ENCODE peak calls at places on chromosomes 12 and 14, in six cellular contexts. One of them, this sample, is unnamed.

GRCh38 chr12:65624554-65625086 is 199.7 kb upstream of the HMGA2 start:
- DNase-seq in trophoblast cell: no peak
- DNase-seq in IMR-90: no peak
- DNase-seq in fibroblast of lung: no peak
- DNase-seq in HepG2: no peak
- DNase-seq in astrocyte: no peak
- DNase-seq in this sample: no peak

GRCh38 chr12:69879007-69879960 is 54.3 kb downstream of the MYRFL start:
- DNase-seq in trophoblast cell: peak
- DNase-seq in IMR-90: peak
- DNase-seq in fibroblast of lung: peak
- DNase-seq in HepG2: peak
- DNase-seq in astrocyte: peak
- DNase-seq in this sample: peak

GRCh38 chr14:91202234-91202974 is 42.1 kb downstream of the GPR68 start:
- DNase-seq in trophoblast cell: no peak
- DNase-seq in IMR-90: no peak
- DNase-seq in fibroblast of lung: no peak
- DNase-seq in HepG2: no peak
- DNase-seq in astrocyte: peak
- DNase-seq in this sample: peak

GRCh38 chr12:65518771-65519170 is 240.3 kb downstream of the MSRB3 start:
- DNase-seq in trophoblast cell: peak
- DNase-seq in IMR-90: no peak
- DNase-seq in fibroblast of lung: no peak
- DNase-seq in HepG2: no peak
- DNase-seq in astrocyte: no peak
- DNase-seq in this sample: peak

GRCh38 chr12:113368331-113368730 is 9.9 kb downstream of the PLBD2 start:
- DNase-seq in trophoblast cell: no peak
- DNase-seq in IMR-90: no peak
- DNase-seq in fibroblast of lung: no peak
- DNase-seq in HepG2: no peak
- DNase-seq in astrocyte: no peak
- DNase-seq in this sample: no peak

GRCh38 chr14:32469388-32470160 is 140.5 kb downstream of the AKAP6 start:
- DNase-seq in trophoblast cell: peak
- DNase-seq in IMR-90: peak
- DNase-seq in fibroblast of lung: peak
- DNase-seq in HepG2: peak
- DNase-seq in astrocyte: peak
- DNase-seq in this sample: peak

GRCh38 chr12:65540140-65540539 is 261.7 kb downstream of the MSRB3 start:
- DNase-seq in trophoblast cell: no peak
- DNase-seq in IMR-90: no peak
- DNase-seq in fibroblast of lung: no peak
- DNase-seq in HepG2: no peak
- DNase-seq in astrocyte: no peak
- DNase-seq in this sample: no peak

GRCh38 chr12:52813203-52813819 is 605 bp downstream of the KRT4 start:
- DNase-seq in trophoblast cell: no peak
- DNase-seq in IMR-90: no peak
- DNase-seq in fibroblast of lung: no peak
- DNase-seq in HepG2: no peak
- DNase-seq in astrocyte: no peak
- DNase-seq in this sample: no peak

GRCh38 chr14:93880025-93880820 is 46.9 kb upstream of the FAM181A start:
- DNase-seq in trophoblast cell: no peak
- DNase-seq in IMR-90: no peak
- DNase-seq in fibroblast of lung: no peak
- DNase-seq in HepG2: no peak
- DNase-seq in astrocyte: no peak
- DNase-seq in this sample: no peak

GRCh38 chr14:71692496-71692895 is 239.7 kb upstream of the RGS6 start:
- DNase-seq in trophoblast cell: no peak
- DNase-seq in IMR-90: peak
- DNase-seq in fibroblast of lung: no peak
- DNase-seq in HepG2: no peak
- DNase-seq in astrocyte: peak
- DNase-seq in this sample: no peak

GRCh38 chr12:118979763-118980406 is 1.5 kb upstream of the SRRM4 start:
- DNase-seq in trophoblast cell: peak
- DNase-seq in IMR-90: peak
- DNase-seq in fibroblast of lung: peak
- DNase-seq in HepG2: peak
- DNase-seq in astrocyte: peak
- DNase-seq in this sample: peak

GRCh38 chr14:20680843-20681347 is 3.5 kb upstream of the RNASE4 start:
- DNase-seq in trophoblast cell: no peak
- DNase-seq in IMR-90: no peak
- DNase-seq in fibroblast of lung: no peak
- DNase-seq in HepG2: no peak
- DNase-seq in astrocyte: no peak
- DNase-seq in this sample: no peak

GRCh38 chr14:46136456-46136855 is 515.1 kb downstream of the RPL10L start:
- DNase-seq in trophoblast cell: no peak
- DNase-seq in IMR-90: no peak
- DNase-seq in fibroblast of lung: no peak
- DNase-seq in HepG2: no peak
- DNase-seq in astrocyte: no peak
- DNase-seq in this sample: no peak

GRCh38 chr14:23094666-23095195 is at the start of gene ACIN1:
- DNase-seq in trophoblast cell: peak
- DNase-seq in IMR-90: peak
- DNase-seq in fibroblast of lung: peak
- DNase-seq in HepG2: peak
- DNase-seq in astrocyte: peak
- DNase-seq in this sample: peak

GRCh38 chr12:61011767-61012423 is 1248.3 kb upstream of the USP15 start:
- DNase-seq in trophoblast cell: no peak
- DNase-seq in IMR-90: no peak
- DNase-seq in fibroblast of lung: no peak
- DNase-seq in HepG2: no peak
- DNase-seq in astrocyte: no peak
- DNase-seq in this sample: no peak

GRCh38 chr12:53205747-53206146 is 1.3 kb downstream of the ITGB7 start:
- DNase-seq in trophoblast cell: peak
- DNase-seq in IMR-90: peak
- DNase-seq in fibroblast of lung: peak
- DNase-seq in HepG2: no peak
- DNase-seq in astrocyte: peak
- DNase-seq in this sample: no peak

GRCh38 chr12:99984271-99985128 is at the start of gene ANKS1B:
- DNase-seq in trophoblast cell: peak
- DNase-seq in IMR-90: peak
- DNase-seq in fibroblast of lung: peak
- DNase-seq in HepG2: no peak
- DNase-seq in astrocyte: peak
- DNase-seq in this sample: peak

GRCh38 chr12:57726151-57726883 is 12.2 kb downstream of the AGAP2 start:
- DNase-seq in trophoblast cell: peak
- DNase-seq in IMR-90: peak
- DNase-seq in fibroblast of lung: peak
- DNase-seq in HepG2: peak
- DNase-seq in astrocyte: peak
- DNase-seq in this sample: peak

GRCh38 chr12:57725851-57726150 is 12.7 kb downstream of the AGAP2 start:
- DNase-seq in trophoblast cell: no peak
- DNase-seq in IMR-90: no peak
- DNase-seq in fibroblast of lung: no peak
- DNase-seq in HepG2: no peak
- DNase-seq in astrocyte: no peak
- DNase-seq in this sample: no peak

GRCh38 chr12:57729321-57729844 is 9.2 kb downstream of the AGAP2 start:
- DNase-seq in trophoblast cell: no peak
- DNase-seq in IMR-90: no peak
- DNase-seq in fibroblast of lung: no peak
- DNase-seq in HepG2: no peak
- DNase-seq in astrocyte: no peak
- DNase-seq in this sample: no peak

GRCh38 chr12:57726884-57727757 is 11.4 kb downstream of the AGAP2 start:
- DNase-seq in trophoblast cell: peak
- DNase-seq in IMR-90: no peak
- DNase-seq in fibroblast of lung: peak
- DNase-seq in HepG2: no peak
- DNase-seq in astrocyte: peak
- DNase-seq in this sample: peak

GRCh38 chr12:57727758-57728395 is 10.7 kb downstream of the AGAP2 start:
- DNase-seq in trophoblast cell: peak
- DNase-seq in IMR-90: no peak
- DNase-seq in fibroblast of lung: no peak
- DNase-seq in HepG2: no peak
- DNase-seq in astrocyte: no peak
- DNase-seq in this sample: peak
- H2AFZ ChIP-seq in trophoblast cell: no peak
- H2AFZ ChIP-seq in IMR-90: peak
- H2AFZ ChIP-seq in fibroblast of lung: no peak
- H2AFZ ChIP-seq in HepG2: no peak
- H2AFZ ChIP-seq in astrocyte: no peak
- H2AFZ ChIP-seq in this sample: no peak

DNA sequence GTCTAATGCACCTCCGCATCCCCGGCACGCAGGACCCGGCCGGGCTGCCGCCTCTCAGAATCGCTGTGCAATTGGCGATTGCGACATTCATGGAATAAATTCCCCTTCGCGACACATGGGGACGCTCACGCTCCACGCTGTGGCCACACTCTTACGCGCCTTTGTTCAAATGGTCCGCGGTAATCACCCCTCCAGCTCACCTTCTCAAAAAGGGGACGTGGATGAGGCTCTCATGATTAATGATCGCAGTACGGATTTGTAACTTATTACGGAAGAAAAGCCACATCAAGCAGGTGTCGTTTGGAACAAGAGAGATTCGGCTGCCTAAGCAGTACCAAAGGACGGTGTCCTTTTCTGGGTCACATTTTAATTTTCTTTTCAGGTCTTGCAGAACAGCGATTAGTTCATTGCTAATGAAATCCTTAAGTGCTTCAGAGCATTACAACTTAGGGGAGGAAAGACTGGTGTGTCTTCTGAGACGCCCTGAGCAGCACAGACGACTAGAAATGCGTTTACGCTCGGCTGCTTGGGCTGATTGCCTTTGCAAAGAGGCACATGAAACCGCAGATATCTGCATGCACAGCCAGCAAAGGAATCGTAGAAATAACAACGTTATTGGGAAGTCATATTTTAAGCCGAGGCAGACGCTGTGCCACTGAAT is 37.3 kb upstream of the ADGRD1 start:
- DNase-seq in trophoblast cell: peak
- DNase-seq in IMR-90: peak
- DNase-seq in fibroblast of lung: peak
- DNase-seq in HepG2: peak
- DNase-seq in astrocyte: no peak
- DNase-seq in this sample: peak
- H3K4me2 ChIP-seq in trophoblast cell: no peak
- H3K4me2 ChIP-seq in IMR-90: peak
- H3K4me2 ChIP-seq in fibroblast of lung: peak
- H3K4me2 ChIP-seq in HepG2: peak
- H3K4me2 ChIP-seq in astrocyte: peak
- H3K4me2 ChIP-seq in this sample: peak

DNA sequence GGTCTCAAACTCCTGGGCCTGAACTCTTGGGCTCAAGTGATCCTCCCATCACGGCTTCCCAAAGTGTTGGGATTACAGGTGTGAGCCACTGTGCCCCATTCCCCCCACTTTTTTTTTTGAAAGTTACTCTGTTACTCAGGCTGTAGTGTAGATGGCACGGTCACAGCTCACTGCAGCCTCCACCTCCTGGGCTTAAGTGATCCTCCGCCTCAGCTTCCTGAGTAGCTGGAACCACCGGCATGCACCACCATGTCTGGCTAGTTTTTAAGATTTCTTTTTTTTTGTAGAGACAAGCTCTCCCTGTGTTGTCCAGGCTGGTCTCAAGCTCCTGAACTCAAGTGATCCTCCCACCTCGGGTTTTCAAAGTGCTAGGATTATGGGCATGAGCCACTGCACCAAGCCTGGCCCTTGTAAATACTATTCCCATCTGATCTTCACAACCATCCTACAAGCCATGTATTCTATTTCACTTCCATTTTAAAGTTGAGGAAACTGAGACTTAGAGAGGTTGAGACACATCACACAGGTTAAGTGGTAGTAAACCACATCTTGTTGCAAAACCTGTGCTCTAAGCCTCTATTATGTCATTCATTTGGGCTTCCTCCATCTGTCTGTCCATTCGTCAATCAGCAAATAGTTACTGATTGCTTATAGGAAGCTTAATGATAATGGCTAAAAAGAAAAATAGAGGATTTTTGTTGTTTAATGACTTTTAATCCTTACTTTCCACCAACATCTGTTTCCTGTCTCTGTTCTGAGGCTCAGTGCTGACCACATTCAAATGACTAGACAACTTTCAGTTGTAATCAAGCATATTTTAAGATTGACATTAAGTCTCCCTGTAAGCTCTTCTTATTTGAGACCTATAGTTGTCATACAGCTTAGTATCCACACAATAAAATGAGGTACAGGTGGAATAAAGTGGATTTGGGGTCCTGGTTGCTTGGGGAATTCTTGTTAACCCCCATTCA is 9.2 kb downstream of the ASCL4 start:
- DNase-seq in trophoblast cell: no peak
- DNase-seq in IMR-90: no peak
- DNase-seq in fibroblast of lung: no peak
- DNase-seq in HepG2: no peak
- DNase-seq in astrocyte: no peak
- DNase-seq in this sample: no peak
- H2AFZ ChIP-seq in trophoblast cell: no peak
- H2AFZ ChIP-seq in IMR-90: no peak
- H2AFZ ChIP-seq in fibroblast of lung: no peak
- H2AFZ ChIP-seq in HepG2: no peak
- H2AFZ ChIP-seq in astrocyte: no peak
- H2AFZ ChIP-seq in this sample: no peak

DNA sequence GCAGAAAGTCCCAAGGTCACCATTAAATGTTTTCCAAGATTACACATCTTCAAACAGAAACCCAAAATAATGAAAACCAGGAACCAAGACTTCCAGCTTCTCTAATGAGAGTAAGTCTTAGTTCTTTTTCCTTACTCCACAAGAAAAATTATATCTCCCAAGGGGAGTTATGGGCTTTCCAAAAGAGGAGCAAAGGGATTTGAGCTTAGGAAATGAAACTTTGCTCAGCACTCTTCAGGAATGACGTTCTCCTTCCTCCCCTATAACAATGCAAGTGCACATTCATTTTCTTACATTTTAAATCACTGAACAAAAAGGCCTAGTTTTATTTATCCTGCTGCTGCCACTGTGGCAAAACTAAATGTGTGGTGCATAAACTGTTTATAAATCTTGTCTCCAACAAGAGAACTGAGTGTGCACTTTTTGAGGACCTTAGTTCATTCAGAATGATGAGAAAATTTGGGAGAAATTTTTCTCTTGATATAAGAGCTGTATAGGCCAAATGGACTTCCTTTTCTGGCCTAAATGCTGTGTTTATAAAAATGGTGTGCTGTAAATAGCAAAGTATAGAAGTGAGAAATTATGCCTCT is 148.4 kb upstream of the PLEKHG7 start:
- DNase-seq in trophoblast cell: peak
- DNase-seq in IMR-90: no peak
- DNase-seq in fibroblast of lung: peak
- DNase-seq in HepG2: no peak
- DNase-seq in astrocyte: no peak
- DNase-seq in this sample: no peak
- H3K4me2 ChIP-seq in trophoblast cell: no peak
- H3K4me2 ChIP-seq in IMR-90: no peak
- H3K4me2 ChIP-seq in fibroblast of lung: no peak
- H3K4me2 ChIP-seq in HepG2: no peak
- H3K4me2 ChIP-seq in astrocyte: no peak
- H3K4me2 ChIP-seq in this sample: no peak

GRCh38 chr12:71027835-71028234 is 107.3 kb upstream of the PTPRR start:
- DNase-seq in trophoblast cell: no peak
- DNase-seq in IMR-90: no peak
- DNase-seq in fibroblast of lung: no peak
- DNase-seq in HepG2: no peak
- DNase-seq in astrocyte: no peak
- DNase-seq in this sample: peak
- H2AFZ ChIP-seq in trophoblast cell: no peak
- H2AFZ ChIP-seq in IMR-90: no peak
- H2AFZ ChIP-seq in fibroblast of lung: no peak
- H2AFZ ChIP-seq in HepG2: no peak
- H2AFZ ChIP-seq in astrocyte: no peak
- H2AFZ ChIP-seq in this sample: peak

This sample was measured in neural progenitor cell.